ENCODE peak calls at places on chromosomes 2 and 18, in eight cellular contexts. O, S, W, Y, X, Q, K and D are unnamed samples.
A peak's percentile ranks its signal among the peaks of the same experiment; 100 is the strongest.

GRCh38 chr2:168552450-168552856 is 96.4 kb downstream of the CERS6 start:
- DNase-seq in S (no peak), Q (no peak), K (no peak), X (no peak), W (no peak), O (no peak), Y (no peak), D (no peak)

GRCh38 chr2:213147550-213147949 is 3.9 kb downstream of the IKZF2 start:
- DNase-seq in S (no peak), X (no peak), W (no peak), K (no peak), O (no peak), Q (no peak), Y (no peak), D (no peak)

GRCh38 chr2:85409719-85410583 is at the start of gene CAPG:
- DNase-seq in X (no peak), S (no peak), O (no peak), W (no peak), Y (peak; percentile 59), K (no peak), Q (no peak), D (no peak)

GRCh38 chr2:88416016-88416663 is 36.4 kb downstream of the FOXI3 start:
- DNase-seq in Q (no peak), X (no peak), K (no peak), W (no peak), S (no peak), O (no peak), Y (no peak), D (no peak)

GRCh38 chr2:96800762-96801463 is 15.2 kb upstream of the CNNM3 start:
- DNase-seq in Y (peak; percentile 86), Q (peak; percentile 78), X (peak; percentile 41), K (no peak), O (peak; percentile 55), S (peak; percentile 27), W (peak; percentile 25), D (peak; percentile 19)

GRCh38 chr2:26569216-26570082 is 71.7 kb downstream of the CIB4 start:
- DNase-seq in W (no peak), Q (no peak), K (no peak), Y (peak; percentile 12), O (no peak), X (no peak), S (no peak), D (no peak)

GRCh38 chr2:40032650-40033319 is 253.7 kb upstream of the THUMPD2 start:
- DNase-seq in Y (no peak), S (peak; percentile 89), X (no peak), K (peak; percentile 78), O (peak; percentile 20), W (no peak), Q (peak; percentile 29), D (no peak)

GRCh38 chr2:215332876-215333600 is 21.2 kb downstream of the ATIC start:
- DNase-seq in O (no peak), W (no peak), K (no peak), Q (no peak), X (no peak), S (no peak), Y (no peak), D (peak; percentile 33)

GRCh38 chr18:56575819-56576663 is 62.4 kb downstream of the TXNL1 start:
- DNase-seq in X (no peak), Y (no peak), Q (peak; percentile 64), W (no peak), K (no peak), O (peak; percentile 70), S (peak; percentile 62), D (no peak)

GRCh38 chr2:175363719-175364118 is 182.2 kb upstream of the ATP5MC3 start:
- DNase-seq in K (no peak), O (no peak), Y (no peak), X (no peak), S (no peak), W (no peak), Q (no peak), D (no peak)

GRCh38 chr18:36481201-36481657 is 183.7 kb downstream of the FHOD3 start:
- DNase-seq in Y (no peak), Q (no peak), K (no peak), S (no peak), X (no peak), O (no peak), W (no peak), D (no peak)

GRCh38 chr2:96808176-96808837 is 7.8 kb upstream of the CNNM3 start:
- DNase-seq in W (no peak), K (no peak), Y (no peak), X (no peak), O (peak; percentile 64), Q (no peak), S (no peak), D (no peak)